ENCODE peak calls at places on chromosomes 11 and 22, in five cellular contexts. One of them, this sample, is unnamed.

GRCh38 chr22:28141614-28142013 is 222.6 kb upstream of the PITPNB start:
- DNase-seq in testis: no peak
- DNase-seq in T-helper 17 cell: no peak
- DNase-seq in RWPE1: no peak
- DNase-seq in stimulated activated naive CD4-positive, alpha-beta T cell: no peak
- DNase-seq in this sample: no peak

GRCh38 chr11:26753738-26754504 is 32.1 kb upstream of the SLC5A12 start:
- DNase-seq in testis: peak
- DNase-seq in stimulated activated naive CD4-positive, alpha-beta T cell: no peak
- DNase-seq in T-helper 17 cell: no peak
- DNase-seq in RWPE1: peak
- DNase-seq in this sample: peak

GRCh38 chr11:2459796-2460531 is 15.2 kb downstream of the KCNQ1 start:
- DNase-seq in T-helper 17 cell: no peak
- DNase-seq in stimulated activated naive CD4-positive, alpha-beta T cell: no peak
- DNase-seq in testis: no peak
- DNase-seq in RWPE1: no peak
- DNase-seq in this sample: no peak

GRCh38 chr22:24059793-24060192 is 48.7 kb downstream of the CABIN1 start:
- DNase-seq in T-helper 17 cell: no peak
- DNase-seq in testis: no peak
- DNase-seq in stimulated activated naive CD4-positive, alpha-beta T cell: no peak
- DNase-seq in RWPE1: no peak
- DNase-seq in this sample: no peak

GRCh38 chr22:29719894-29720645 is at the start of gene CABP7:
- DNase-seq in T-helper 17 cell: no peak
- DNase-seq in testis: no peak
- DNase-seq in RWPE1: no peak
- DNase-seq in stimulated activated naive CD4-positive, alpha-beta T cell: no peak
- DNase-seq in this sample: no peak

GRCh38 chr11:30811226-30811625 is 225.1 kb upstream of the MPPED2 start:
- DNase-seq in RWPE1: no peak
- DNase-seq in T-helper 17 cell: no peak
- DNase-seq in testis: no peak
- DNase-seq in stimulated activated naive CD4-positive, alpha-beta T cell: no peak
- DNase-seq in this sample: no peak

GRCh38 chr11:134498326-134499139 is 86.5 kb upstream of the B3GAT1 start:
- DNase-seq in T-helper 17 cell: no peak
- DNase-seq in testis: no peak
- DNase-seq in stimulated activated naive CD4-positive, alpha-beta T cell: no peak
- DNase-seq in RWPE1: no peak
- DNase-seq in this sample: no peak

GRCh38 chr11:68936358-68936636 is 32.6 kb downstream of the IGHMBP2 start:
- DNase-seq in stimulated activated naive CD4-positive, alpha-beta T cell: no peak
- DNase-seq in T-helper 17 cell: no peak
- DNase-seq in testis: no peak
- DNase-seq in RWPE1: no peak
- DNase-seq in this sample: no peak

GRCh38 chr11:110909331-110909730 is 197.1 kb upstream of the ARHGAP20 start:
- DNase-seq in stimulated activated naive CD4-positive, alpha-beta T cell: no peak
- DNase-seq in testis: no peak
- DNase-seq in RWPE1: peak
- DNase-seq in T-helper 17 cell: no peak
- DNase-seq in this sample: no peak

GRCh38 chr11:60195923-60196368 is 13.1 kb upstream of the MS4A6A start:
- DNase-seq in T-helper 17 cell: no peak
- DNase-seq in testis: no peak
- DNase-seq in stimulated activated naive CD4-positive, alpha-beta T cell: no peak
- DNase-seq in RWPE1: no peak
- DNase-seq in this sample: no peak

GRCh38 chr11:73493838-73494598 is 103.9 kb downstream of the FAM168A start:
- DNase-seq in RWPE1: peak
- DNase-seq in stimulated activated naive CD4-positive, alpha-beta T cell: no peak
- DNase-seq in T-helper 17 cell: no peak
- DNase-seq in testis: peak
- DNase-seq in this sample: no peak

GRCh38 chr11:86484795-86485166 is 110.1 kb downstream of the CCDC81 start:
- DNase-seq in RWPE1: no peak
- DNase-seq in T-helper 17 cell: no peak
- DNase-seq in testis: no peak
- DNase-seq in stimulated activated naive CD4-positive, alpha-beta T cell: no peak
- DNase-seq in this sample: no peak

GRCh38 chr11:74673956-74674355 is 57.3 kb downstream of the CHRDL2 start:
- DNase-seq in T-helper 17 cell: no peak
- DNase-seq in testis: no peak
- DNase-seq in RWPE1: no peak
- DNase-seq in stimulated activated naive CD4-positive, alpha-beta T cell: no peak
- DNase-seq in this sample: no peak

GRCh38 chr11:45918331-45918941 is 759 bp upstream of the PEX16 start:
- DNase-seq in stimulated activated naive CD4-positive, alpha-beta T cell: peak
- DNase-seq in testis: peak
- DNase-seq in RWPE1: peak
- DNase-seq in T-helper 17 cell: peak
- DNase-seq in this sample: peak

GRCh38 chr11:108111126-108111525 is 10.2 kb upstream of the ACAT1 start:
- DNase-seq in testis: no peak
- DNase-seq in T-helper 17 cell: no peak
- DNase-seq in RWPE1: no peak
- DNase-seq in stimulated activated naive CD4-positive, alpha-beta T cell: no peak
- DNase-seq in this sample: no peak

GRCh38 chr11:122671270-122671906 is 15.9 kb downstream of the UBASH3B start:
- DNase-seq in testis: no peak
- DNase-seq in stimulated activated naive CD4-positive, alpha-beta T cell: no peak
- DNase-seq in T-helper 17 cell: no peak
- DNase-seq in RWPE1: no peak
- DNase-seq in this sample: no peak

GRCh38 chr22:28955817-28956216 is 72.4 kb downstream of the ZNRF3 start:
- DNase-seq in stimulated activated naive CD4-positive, alpha-beta T cell: peak
- DNase-seq in RWPE1: no peak
- DNase-seq in testis: no peak
- DNase-seq in T-helper 17 cell: peak
- DNase-seq in this sample: no peak

GRCh38 chr11:6404341-6405038 is 14.2 kb downstream of the SMPD1 start:
- DNase-seq in T-helper 17 cell: no peak
- DNase-seq in testis: no peak
- DNase-seq in stimulated activated naive CD4-positive, alpha-beta T cell: peak
- DNase-seq in RWPE1: no peak
- DNase-seq in this sample: no peak

GRCh38 chr11:74538680-74539079 is 45.2 kb upstream of the LIPT2 start:
- DNase-seq in stimulated activated naive CD4-positive, alpha-beta T cell: no peak
- DNase-seq in RWPE1: no peak
- DNase-seq in T-helper 17 cell: no peak
- DNase-seq in testis: no peak
- DNase-seq in this sample: no peak

GRCh38 chr11:24496371-24496727 is 504 bp upstream of the LUZP2 start:
- DNase-seq in T-helper 17 cell: no peak
- DNase-seq in stimulated activated naive CD4-positive, alpha-beta T cell: no peak
- DNase-seq in RWPE1: no peak
- DNase-seq in testis: no peak
- DNase-seq in this sample: no peak

GRCh38 chr11:10381730-10382129 is 73.3 kb upstream of the AMPD3 start:
- DNase-seq in testis: no peak
- DNase-seq in stimulated activated naive CD4-positive, alpha-beta T cell: no peak
- DNase-seq in RWPE1: no peak
- DNase-seq in T-helper 17 cell: no peak
- DNase-seq in this sample: no peak

GRCh38 chr11:43908683-43909082 is 28.1 kb downstream of the ALKBH3 start:
- DNase-seq in stimulated activated naive CD4-positive, alpha-beta T cell: no peak
- DNase-seq in testis: no peak
- DNase-seq in T-helper 17 cell: no peak
- DNase-seq in RWPE1: no peak
- DNase-seq in this sample: no peak

GRCh38 chr22:33382427-33382826 is 324.2 kb upstream of the SYN3 start:
- DNase-seq in stimulated activated naive CD4-positive, alpha-beta T cell: no peak
- DNase-seq in testis: no peak
- DNase-seq in RWPE1: no peak
- DNase-seq in T-helper 17 cell: no peak
- DNase-seq in this sample: no peak

GRCh38 chr11:84855846-84856245 is 771.3 kb downstream of the DLG2 start:
- DNase-seq in RWPE1: no peak
- DNase-seq in T-helper 17 cell: no peak
- DNase-seq in testis: no peak
- DNase-seq in stimulated activated naive CD4-positive, alpha-beta T cell: no peak
- DNase-seq in this sample: no peak

GRCh38 chr11:10619281-10619680 is 50.8 kb upstream of the LYVE1 start:
- DNase-seq in RWPE1: no peak
- DNase-seq in T-helper 17 cell: no peak
- DNase-seq in testis: no peak
- DNase-seq in stimulated activated naive CD4-positive, alpha-beta T cell: no peak
- DNase-seq in this sample: no peak

GRCh38 chr22:37678372-37678771 is 2.9 kb downstream of the LGALS1 start:
- DNase-seq in T-helper 17 cell: no peak
- DNase-seq in RWPE1: no peak
- DNase-seq in testis: no peak
- DNase-seq in stimulated activated naive CD4-positive, alpha-beta T cell: no peak
- DNase-seq in this sample: no peak

GRCh38 chr11:117441146-117441975 is 113.7 kb downstream of the CEP164 start:
- DNase-seq in testis: no peak
- DNase-seq in stimulated activated naive CD4-positive, alpha-beta T cell: no peak
- DNase-seq in RWPE1: no peak
- DNase-seq in T-helper 17 cell: no peak
- DNase-seq in this sample: no peak

GRCh38 chr22:35467788-35468187 is 67.8 kb downstream of the MCM5 start:
- DNase-seq in testis: peak
- DNase-seq in RWPE1: no peak
- DNase-seq in T-helper 17 cell: no peak
- DNase-seq in stimulated activated naive CD4-positive, alpha-beta T cell: no peak
- DNase-seq in this sample: peak

GRCh38 chr11:77181799-77182541 is 53.9 kb downstream of the MYO7A start:
- DNase-seq in testis: no peak
- DNase-seq in RWPE1: no peak
- DNase-seq in stimulated activated naive CD4-positive, alpha-beta T cell: no peak
- DNase-seq in T-helper 17 cell: no peak
- DNase-seq in this sample: no peak

GRCh38 chr11:27694992-27695391 is 5.3 kb downstream of the BDNF start:
- DNase-seq in T-helper 17 cell: no peak
- DNase-seq in testis: no peak
- DNase-seq in RWPE1: no peak
- DNase-seq in stimulated activated naive CD4-positive, alpha-beta T cell: no peak
- DNase-seq in this sample: no peak

GRCh38 chr11:93694109-93694508 is 32.6 kb downstream of the CEP295 start:
- DNase-seq in stimulated activated naive CD4-positive, alpha-beta T cell: no peak
- DNase-seq in testis: no peak
- DNase-seq in T-helper 17 cell: no peak
- DNase-seq in RWPE1: no peak
- DNase-seq in this sample: no peak

This sample was measured in posterior cingulate gyrus.